ENCODE peak calls at places on chromosomes 1 and 21, in five cellular contexts. N is A549, F is body of pancreas, R is testis, K is adrenal gland. J is an unnamed sample.

GRCh38 chr1:207228987-207229386 is 92.5 kb upstream of the CD55 start:
- DNase-seq in N (no peak), F (no peak), R (no peak), K (no peak), J (no peak)

GRCh38 chr1:53979712-53980450 is 33.7 kb downstream of the LRRC42 start:
- DNase-seq in N (no peak), F (no peak), R (no peak), K (no peak), J (no peak)

GRCh38 chr1:247286134-247286670 is 30.3 kb downstream of the VN1R5 start:
- DNase-seq in N (no peak), F (no peak), R (peak), K (peak), J (no peak)

GRCh38 chr1:39173119-39173994 is 31.1 kb upstream of the MACF1 start:
- DNase-seq in N (no peak), F (no peak), R (no peak), K (no peak), J (no peak)

GRCh38 chr1:7948950-7949349 is 8.3 kb upstream of the TNFRSF9 start:
- DNase-seq in N (no peak), F (no peak), R (no peak), K (no peak), J (no peak)

GRCh38 chr1:42777860-42778259 is 6.9 kb upstream of the TMEM269 start:
- DNase-seq in N (peak), F (no peak), R (peak), K (no peak), J (peak)

GRCh38 chr1:65393345-65393744 is 27.1 kb upstream of the LEPR start:
- DNase-seq in N (no peak), F (no peak), R (no peak), K (no peak), J (no peak)

GRCh38 chr1:91148641-91149069 is 126.8 kb upstream of the ZNF644 start:
- DNase-seq in N (peak), F (no peak), R (no peak), K (no peak), J (no peak)

GRCh38 chr1:26145041-26145959 is 13.6 kb upstream of the FAM110D start:
- DNase-seq in N (peak), F (peak), R (peak), K (peak), J (no peak)

GRCh38 chr21:36725793-36726386 is 27.0 kb downstream of the SIM2 start:
- DNase-seq in N (no peak), F (no peak), R (no peak), K (no peak), J (no peak)

GRCh38 chr1:20380616-20381035 is 90.0 kb downstream of the VWA5B1 start:
- DNase-seq in N (peak), F (no peak), R (peak), K (peak), J (no peak)

GRCh38 chr1:247209306-247209900 is 37.6 kb upstream of the ZNF124 start:
- DNase-seq in N (no peak), F (no peak), R (no peak), K (no peak), J (peak)

DNA sequence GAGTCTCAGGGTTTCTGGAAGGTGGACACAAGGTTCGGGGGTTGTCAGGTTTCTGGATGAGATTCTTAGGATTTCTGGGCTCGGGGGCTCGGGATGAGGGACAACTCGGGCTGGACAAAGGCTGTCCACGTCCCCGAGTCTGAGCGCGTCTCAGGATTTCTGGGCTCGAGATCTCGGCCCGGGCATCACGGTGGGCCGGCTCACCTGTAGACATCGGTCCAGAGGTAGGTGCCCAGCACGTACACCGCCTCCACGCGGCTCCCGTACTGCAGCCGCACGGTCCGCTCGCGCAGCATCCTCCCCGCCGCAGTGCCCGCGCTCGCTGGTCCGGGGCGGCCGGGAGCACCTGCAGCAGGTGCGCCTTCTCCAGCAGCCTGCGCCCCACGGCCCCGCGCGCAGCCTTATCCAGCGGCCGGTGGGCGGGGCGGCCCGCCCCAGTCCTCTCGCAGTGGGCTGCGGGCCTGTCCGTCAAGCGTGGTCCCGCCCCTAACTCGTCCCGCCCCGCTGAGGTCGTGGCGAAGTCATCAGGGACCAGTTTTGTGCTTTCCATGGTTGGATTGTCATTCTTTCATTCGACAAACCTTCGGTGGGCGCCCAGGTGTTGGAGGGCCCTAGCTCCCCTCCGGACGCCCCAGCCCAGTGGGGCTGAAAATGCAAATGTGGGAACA is at the start of gene PADI2:
- DNase-seq in N (peak), F (peak), R (peak), K (peak), J (peak)
- TF ChIP-seq POLR2A in N (peak), F (peak), R (no peak), K (no peak), J (no peak)

GRCh38 chr1:156119503-156120209 is 5.1 kb downstream of the LMNA start:
- DNase-seq in N (no peak), F (no peak), R (peak), K (peak), J (peak)
- TF ChIP-seq POLR2A in N (no peak), F (no peak), R (no peak), K (no peak), J (no peak)

GRCh38 chr1:94856004-94856403 is 35.8 kb downstream of the SLC44A3 start:
- DNase-seq in N (no peak), F (no peak), R (no peak), K (no peak), J (no peak)

GRCh38 chr1:94855307-94855700 is 35.1 kb downstream of the SLC44A3 start:
- DNase-seq in N (no peak), F (no peak), R (no peak), K (no peak), J (no peak)

GRCh38 chr1:94856868-94857267 is 36.7 kb downstream of the SLC44A3 start:
- DNase-seq in N (no peak), F (no peak), R (no peak), K (no peak), J (no peak)

GRCh38 chr1:94852758-94853157 is 32.6 kb downstream of the SLC44A3 start:
- DNase-seq in N (no peak), F (no peak), R (no peak), K (no peak), J (no peak)

DNA sequence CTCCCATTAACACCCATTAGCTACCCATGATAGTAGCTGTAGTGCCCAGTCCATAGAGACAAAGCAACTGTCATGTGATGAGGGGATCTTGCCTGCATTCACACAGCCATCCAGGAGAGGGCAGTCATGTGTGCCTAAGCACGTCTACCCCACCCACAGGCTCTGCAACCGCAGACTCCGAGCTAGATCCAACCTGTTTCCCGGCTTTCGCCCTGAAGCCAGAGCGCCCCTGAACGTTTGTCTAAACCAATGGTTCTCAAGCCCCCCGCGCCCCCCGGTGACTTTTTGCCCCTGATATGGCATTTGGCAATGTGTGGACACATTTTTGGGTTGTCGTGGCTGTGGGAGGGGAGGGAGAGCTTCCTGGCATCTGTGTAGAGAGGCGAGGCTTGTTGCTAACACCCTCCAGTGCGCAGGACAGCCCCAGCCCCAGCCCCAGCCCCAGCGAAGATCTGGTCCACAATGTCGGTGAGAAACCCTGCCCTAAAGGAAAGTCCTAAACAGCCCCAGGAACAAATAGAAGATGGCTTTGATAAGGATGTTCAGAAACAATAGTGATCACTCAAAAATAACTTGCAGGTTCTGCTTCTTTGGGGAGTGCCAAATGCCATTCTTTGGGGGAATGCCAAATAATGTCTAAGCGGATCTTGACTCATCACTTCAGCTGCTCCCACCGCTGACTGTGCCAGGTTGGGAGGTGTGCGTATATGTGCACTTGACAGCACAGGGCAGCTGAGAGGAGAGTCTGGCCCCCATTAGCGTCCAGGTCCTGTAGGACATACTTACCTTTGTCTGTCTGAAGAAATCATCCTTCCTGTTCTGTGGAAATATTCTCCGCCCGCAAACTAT is 34.5 kb downstream of the SLC44A3 start:
- DNase-seq in N (peak), F (peak), R (peak), K (peak), J (peak)
- TF ChIP-seq POLR2A in N (no peak), F (no peak), R (no peak), K (no peak), J (no peak)

DNA sequence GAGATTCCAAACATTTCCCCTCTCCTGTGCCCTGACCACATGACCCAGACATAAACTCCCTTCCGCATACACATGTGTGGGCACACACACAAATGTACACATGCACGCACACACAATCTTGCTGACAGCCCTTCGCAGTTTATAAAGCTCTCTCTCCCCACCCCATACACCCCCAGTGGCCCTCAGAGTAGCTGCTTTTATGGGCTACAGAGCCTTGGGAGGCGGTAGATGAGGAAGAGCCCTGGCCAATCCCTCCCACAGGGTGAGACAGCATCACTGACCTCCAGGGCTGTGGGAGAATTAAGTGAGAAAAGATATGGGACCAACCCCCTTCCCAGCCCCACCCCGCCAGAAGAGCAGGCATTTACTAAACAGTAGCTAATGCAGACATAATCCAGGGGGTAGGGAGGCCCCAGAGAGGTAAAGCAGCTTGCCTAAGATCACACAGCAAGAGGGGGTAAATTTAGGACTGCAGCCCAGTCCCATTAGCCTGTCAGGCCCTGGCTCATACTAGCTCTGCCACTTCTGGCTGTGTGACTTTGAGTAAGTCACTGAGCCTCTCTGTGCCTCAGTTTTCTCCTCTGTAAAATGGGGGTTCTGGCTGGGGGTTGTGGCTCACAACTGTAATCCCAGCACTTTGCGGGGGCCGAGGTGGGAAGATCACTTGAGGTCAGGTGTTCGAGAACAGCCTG is 5.1 kb downstream of the SDC3 start:
- DNase-seq in N (no peak), F (no peak), R (no peak), K (no peak), J (peak)
- TF ChIP-seq POLR2A in N (no peak), F (no peak), R (no peak), K (no peak), J (no peak)